ENCODE peak calls at places on chromosome 12, in seven cellular contexts. One of them, this sample, is unnamed.

GRCh38 chr12:110073049-110073831 is 24.9 kb upstream of the C12orf76 start:
- DNase-seq in Jurkat, Clone E6-1: no peak
- DNase-seq in occipital lobe: peak; percentile 89
- DNase-seq in pulmonary artery endothelial cell: no peak
- DNase-seq in GM04504: no peak
- DNase-seq in NCI-H1092 treated with DMSO at 0.1 percent for 48 hours: peak; percentile 29
- DNase-seq in smooth muscle cell of the brain vasculature: no peak
- DNase-seq in this sample: no peak

GRCh38 chr12:53292441-53292840 is 2.9 kb upstream of the PFDN5 start:
- DNase-seq in occipital lobe: no peak
- DNase-seq in NCI-H1092 treated with DMSO at 0.1 percent for 48 hours: peak; percentile 37
- DNase-seq in pulmonary artery endothelial cell: no peak
- DNase-seq in Jurkat, Clone E6-1: no peak
- DNase-seq in smooth muscle cell of the brain vasculature: no peak
- DNase-seq in GM04504: no peak
- DNase-seq in this sample: no peak

GRCh38 chr12:109758406-109759075 is 44.9 kb downstream of the FAM222A start:
- DNase-seq in pulmonary artery endothelial cell: no peak
- DNase-seq in smooth muscle cell of the brain vasculature: no peak
- DNase-seq in NCI-H1092 treated with DMSO at 0.1 percent for 48 hours: no peak
- DNase-seq in Jurkat, Clone E6-1: no peak
- DNase-seq in GM04504: no peak
- DNase-seq in occipital lobe: no peak
- DNase-seq in this sample: no peak

GRCh38 chr12:121441555-121441954 is 41.6 kb downstream of the RNF34 start:
- DNase-seq in NCI-H1092 treated with DMSO at 0.1 percent for 48 hours: no peak
- DNase-seq in occipital lobe: no peak
- DNase-seq in Jurkat, Clone E6-1: peak; percentile 37
- DNase-seq in smooth muscle cell of the brain vasculature: no peak
- DNase-seq in pulmonary artery endothelial cell: no peak
- DNase-seq in GM04504: no peak
- DNase-seq in this sample: no peak

GRCh38 chr12:96862326-96862725 is 44.7 kb upstream of the NEDD1 start:
- DNase-seq in Jurkat, Clone E6-1: no peak
- DNase-seq in smooth muscle cell of the brain vasculature: no peak
- DNase-seq in GM04504: no peak
- DNase-seq in occipital lobe: no peak
- DNase-seq in pulmonary artery endothelial cell: no peak
- DNase-seq in NCI-H1092 treated with DMSO at 0.1 percent for 48 hours: no peak
- DNase-seq in this sample: no peak

GRCh38 chr12:49276304-49277290 is 11.7 kb downstream of the TUBA1C start:
- DNase-seq in NCI-H1092 treated with DMSO at 0.1 percent for 48 hours: no peak
- DNase-seq in GM04504: no peak
- DNase-seq in smooth muscle cell of the brain vasculature: no peak
- DNase-seq in occipital lobe: no peak
- DNase-seq in Jurkat, Clone E6-1: no peak
- DNase-seq in pulmonary artery endothelial cell: no peak
- DNase-seq in this sample: no peak

GRCh38 chr12:60257063-60257462 is 661.2 kb downstream of the SLC16A7 start:
- DNase-seq in pulmonary artery endothelial cell: peak; percentile 19
- DNase-seq in GM04504: peak; percentile 24
- DNase-seq in Jurkat, Clone E6-1: no peak
- DNase-seq in NCI-H1092 treated with DMSO at 0.1 percent for 48 hours: no peak
- DNase-seq in smooth muscle cell of the brain vasculature: peak; percentile 45
- DNase-seq in occipital lobe: no peak
- DNase-seq in this sample: peak; percentile 59

GRCh38 chr12:110048242-110049027 is at the start of gene C12orf76:
- DNase-seq in GM04504: peak; percentile 94
- DNase-seq in occipital lobe: peak; percentile 92
- DNase-seq in NCI-H1092 treated with DMSO at 0.1 percent for 48 hours: peak; percentile 92
- DNase-seq in smooth muscle cell of the brain vasculature: peak; percentile 94
- DNase-seq in Jurkat, Clone E6-1: peak; percentile 97
- DNase-seq in pulmonary artery endothelial cell: peak; percentile 84
- DNase-seq in this sample: peak; percentile 89

GRCh38 chr12:75816892-75817291 is 214.7 kb downstream of the PHLDA1 start:
- DNase-seq in pulmonary artery endothelial cell: peak; percentile 29
- DNase-seq in occipital lobe: no peak
- DNase-seq in GM04504: peak; percentile 60
- DNase-seq in smooth muscle cell of the brain vasculature: no peak
- DNase-seq in NCI-H1092 treated with DMSO at 0.1 percent for 48 hours: peak; percentile 3
- DNase-seq in Jurkat, Clone E6-1: peak; percentile 16
- DNase-seq in this sample: no peak

GRCh38 chr12:112901271-112901670 is 5.5 kb upstream of the OAS1 start:
- DNase-seq in NCI-H1092 treated with DMSO at 0.1 percent for 48 hours: peak; percentile 97
- DNase-seq in smooth muscle cell of the brain vasculature: no peak
- DNase-seq in occipital lobe: no peak
- DNase-seq in pulmonary artery endothelial cell: no peak
- DNase-seq in Jurkat, Clone E6-1: no peak
- DNase-seq in GM04504: no peak
- DNase-seq in this sample: no peak

GRCh38 chr12:120466560-120467315 is 2.8 kb downstream of the SRSF9 start:
- DNase-seq in GM04504: no peak
- DNase-seq in occipital lobe: no peak
- DNase-seq in NCI-H1092 treated with DMSO at 0.1 percent for 48 hours: peak; percentile 3
- DNase-seq in pulmonary artery endothelial cell: no peak
- DNase-seq in Jurkat, Clone E6-1: peak; percentile 36
- DNase-seq in smooth muscle cell of the brain vasculature: no peak
- DNase-seq in this sample: no peak

GRCh38 chr12:94844452-94844851 is 159.0 kb downstream of the NDUFA12 start:
- DNase-seq in smooth muscle cell of the brain vasculature: no peak
- DNase-seq in Jurkat, Clone E6-1: no peak
- DNase-seq in GM04504: no peak
- DNase-seq in NCI-H1092 treated with DMSO at 0.1 percent for 48 hours: no peak
- DNase-seq in occipital lobe: no peak
- DNase-seq in pulmonary artery endothelial cell: no peak
- DNase-seq in this sample: no peak

GRCh38 chr12:5716991-5717390 is 228.1 kb downstream of the ANO2 start:
- DNase-seq in occipital lobe: no peak
- DNase-seq in GM04504: no peak
- DNase-seq in smooth muscle cell of the brain vasculature: no peak
- DNase-seq in Jurkat, Clone E6-1: no peak
- DNase-seq in NCI-H1092 treated with DMSO at 0.1 percent for 48 hours: no peak
- DNase-seq in pulmonary artery endothelial cell: no peak
- DNase-seq in this sample: no peak

GRCh38 chr12:5085896-5086295 is 42.2 kb downstream of the KCNA5 start:
- DNase-seq in pulmonary artery endothelial cell: no peak
- DNase-seq in Jurkat, Clone E6-1: no peak
- DNase-seq in NCI-H1092 treated with DMSO at 0.1 percent for 48 hours: no peak
- DNase-seq in smooth muscle cell of the brain vasculature: peak; percentile 66
- DNase-seq in GM04504: peak; percentile 75
- DNase-seq in occipital lobe: no peak
- DNase-seq in this sample: peak; percentile 80

GRCh38 chr12:78038986-78039385 is 208.3 kb downstream of the NAV3 start:
- DNase-seq in pulmonary artery endothelial cell: no peak
- DNase-seq in smooth muscle cell of the brain vasculature: no peak
- DNase-seq in GM04504: no peak
- DNase-seq in Jurkat, Clone E6-1: no peak
- DNase-seq in NCI-H1092 treated with DMSO at 0.1 percent for 48 hours: no peak
- DNase-seq in occipital lobe: no peak
- DNase-seq in this sample: no peak

GRCh38 chr12:114400925-114401324 is 5.0 kb downstream of the TBX5 start:
- DNase-seq in NCI-H1092 treated with DMSO at 0.1 percent for 48 hours: no peak
- DNase-seq in GM04504: no peak
- DNase-seq in occipital lobe: no peak
- DNase-seq in Jurkat, Clone E6-1: no peak
- DNase-seq in pulmonary artery endothelial cell: no peak
- DNase-seq in smooth muscle cell of the brain vasculature: no peak
- DNase-seq in this sample: peak; percentile 79

GRCh38 chr12:15613981-15614380 is 175.2 kb downstream of the EPS8 start:
- DNase-seq in Jurkat, Clone E6-1: no peak
- DNase-seq in pulmonary artery endothelial cell: no peak
- DNase-seq in smooth muscle cell of the brain vasculature: no peak
- DNase-seq in NCI-H1092 treated with DMSO at 0.1 percent for 48 hours: no peak
- DNase-seq in occipital lobe: no peak
- DNase-seq in GM04504: peak; percentile 46
- DNase-seq in this sample: no peak

GRCh38 chr12:101407438-101408345 is at the start of gene ARL1:
- DNase-seq in NCI-H1092 treated with DMSO at 0.1 percent for 48 hours: peak; percentile 84
- DNase-seq in smooth muscle cell of the brain vasculature: peak; percentile 79
- DNase-seq in Jurkat, Clone E6-1: peak; percentile 80
- DNase-seq in GM04504: peak; percentile 77
- DNase-seq in pulmonary artery endothelial cell: peak; percentile 69
- DNase-seq in occipital lobe: peak; percentile 80
- DNase-seq in this sample: peak; percentile 73

GRCh38 chr12:107458163-107458562 is 227.4 kb upstream of the PWP1 start:
- DNase-seq in smooth muscle cell of the brain vasculature: no peak
- DNase-seq in Jurkat, Clone E6-1: no peak
- DNase-seq in pulmonary artery endothelial cell: no peak
- DNase-seq in occipital lobe: no peak
- DNase-seq in NCI-H1092 treated with DMSO at 0.1 percent for 48 hours: no peak
- DNase-seq in GM04504: no peak
- DNase-seq in this sample: no peak

GRCh38 chr12:120230326-120230973 is 29.5 kb upstream of the RPLP0 start:
- DNase-seq in smooth muscle cell of the brain vasculature: peak; percentile 76
- DNase-seq in Jurkat, Clone E6-1: no peak
- DNase-seq in occipital lobe: no peak
- DNase-seq in pulmonary artery endothelial cell: no peak
- DNase-seq in NCI-H1092 treated with DMSO at 0.1 percent for 48 hours: no peak
- DNase-seq in GM04504: peak; percentile 80
- DNase-seq in this sample: peak; percentile 94

GRCh38 chr12:121288158-121288848 is 8.2 kb downstream of the CAMKK2 start:
- DNase-seq in pulmonary artery endothelial cell: no peak
- DNase-seq in NCI-H1092 treated with DMSO at 0.1 percent for 48 hours: no peak
- DNase-seq in Jurkat, Clone E6-1: no peak
- DNase-seq in GM04504: no peak
- DNase-seq in occipital lobe: no peak
- DNase-seq in smooth muscle cell of the brain vasculature: no peak
- DNase-seq in this sample: no peak

GRCh38 chr12:93571360-93571853 is 1.1 kb upstream of the SOCS2 start:
- DNase-seq in GM04504: no peak
- DNase-seq in NCI-H1092 treated with DMSO at 0.1 percent for 48 hours: peak; percentile 49
- DNase-seq in smooth muscle cell of the brain vasculature: no peak
- DNase-seq in Jurkat, Clone E6-1: peak; percentile 35
- DNase-seq in occipital lobe: peak; percentile 22
- DNase-seq in pulmonary artery endothelial cell: no peak
- DNase-seq in this sample: no peak

GRCh38 chr12:4104722-4105244 is 168.8 kb upstream of the CCND2 start:
- DNase-seq in GM04504: no peak
- DNase-seq in smooth muscle cell of the brain vasculature: no peak
- DNase-seq in Jurkat, Clone E6-1: no peak
- DNase-seq in occipital lobe: no peak
- DNase-seq in NCI-H1092 treated with DMSO at 0.1 percent for 48 hours: no peak
- DNase-seq in pulmonary artery endothelial cell: no peak
- DNase-seq in this sample: no peak

GRCh38 chr12:62530596-62530995 is 64.0 kb downstream of the MON2 start:
- DNase-seq in pulmonary artery endothelial cell: no peak
- DNase-seq in occipital lobe: no peak
- DNase-seq in smooth muscle cell of the brain vasculature: no peak
- DNase-seq in GM04504: peak; percentile 31
- DNase-seq in Jurkat, Clone E6-1: no peak
- DNase-seq in NCI-H1092 treated with DMSO at 0.1 percent for 48 hours: no peak
- DNase-seq in this sample: peak; percentile 85

GRCh38 chr12:111405856-111406473 is at the start of gene SH2B3:
- DNase-seq in Jurkat, Clone E6-1: peak; percentile 57
- DNase-seq in GM04504: no peak
- DNase-seq in smooth muscle cell of the brain vasculature: no peak
- DNase-seq in occipital lobe: no peak
- DNase-seq in NCI-H1092 treated with DMSO at 0.1 percent for 48 hours: peak; percentile 30
- DNase-seq in pulmonary artery endothelial cell: no peak
- DNase-seq in this sample: no peak

GRCh38 chr12:2691001-2691339 is 103.8 kb upstream of the FKBP4 start:
- DNase-seq in pulmonary artery endothelial cell: no peak
- DNase-seq in NCI-H1092 treated with DMSO at 0.1 percent for 48 hours: peak; percentile 85
- DNase-seq in GM04504: no peak
- DNase-seq in Jurkat, Clone E6-1: peak; percentile 75
- DNase-seq in occipital lobe: no peak
- DNase-seq in smooth muscle cell of the brain vasculature: no peak
- DNase-seq in this sample: no peak

GRCh38 chr12:26473291-26473690 is 277.9 kb downstream of the SSPN start:
- DNase-seq in occipital lobe: no peak
- DNase-seq in GM04504: peak; percentile 3
- DNase-seq in smooth muscle cell of the brain vasculature: no peak
- DNase-seq in NCI-H1092 treated with DMSO at 0.1 percent for 48 hours: no peak
- DNase-seq in pulmonary artery endothelial cell: no peak
- DNase-seq in Jurkat, Clone E6-1: no peak
- DNase-seq in this sample: no peak

GRCh38 chr12:3947781-3948180 is 74.6 kb upstream of the PARP11 start:
- DNase-seq in Jurkat, Clone E6-1: peak; percentile 68
- DNase-seq in pulmonary artery endothelial cell: no peak
- DNase-seq in occipital lobe: no peak
- DNase-seq in smooth muscle cell of the brain vasculature: no peak
- DNase-seq in GM04504: no peak
- DNase-seq in NCI-H1092 treated with DMSO at 0.1 percent for 48 hours: no peak
- DNase-seq in this sample: no peak

GRCh38 chr12:38823743-38824142 is 81.6 kb downstream of the CPNE8 start:
- DNase-seq in Jurkat, Clone E6-1: no peak
- DNase-seq in pulmonary artery endothelial cell: no peak
- DNase-seq in NCI-H1092 treated with DMSO at 0.1 percent for 48 hours: no peak
- DNase-seq in smooth muscle cell of the brain vasculature: no peak
- DNase-seq in occipital lobe: no peak
- DNase-seq in GM04504: peak; percentile 28
- DNase-seq in this sample: no peak

GRCh38 chr12:96986883-96987523 is 79.9 kb downstream of the NEDD1 start:
- DNase-seq in pulmonary artery endothelial cell: no peak
- DNase-seq in Jurkat, Clone E6-1: peak; percentile 27
- DNase-seq in NCI-H1092 treated with DMSO at 0.1 percent for 48 hours: no peak
- DNase-seq in occipital lobe: no peak
- DNase-seq in smooth muscle cell of the brain vasculature: no peak
- DNase-seq in GM04504: peak; percentile 10
- DNase-seq in this sample: no peak

GRCh38 chr12:114735011-114735410 is 51.0 kb upstream of the TBX3 start:
- DNase-seq in smooth muscle cell of the brain vasculature: no peak
- DNase-seq in pulmonary artery endothelial cell: no peak
- DNase-seq in occipital lobe: no peak
- DNase-seq in GM04504: no peak
- DNase-seq in NCI-H1092 treated with DMSO at 0.1 percent for 48 hours: no peak
- DNase-seq in Jurkat, Clone E6-1: no peak
- DNase-seq in this sample: no peak

GRCh38 chr12:16606201-16606849 is 363 bp upstream of the LMO3 start:
- DNase-seq in Jurkat, Clone E6-1: no peak
- DNase-seq in NCI-H1092 treated with DMSO at 0.1 percent for 48 hours: peak; percentile 76
- DNase-seq in pulmonary artery endothelial cell: no peak
- DNase-seq in smooth muscle cell of the brain vasculature: no peak
- DNase-seq in GM04504: no peak
- DNase-seq in occipital lobe: peak; percentile 68
- DNase-seq in this sample: no peak

GRCh38 chr12:113310489-113310888 is 24.4 kb downstream of the SLC8B1 start:
- DNase-seq in smooth muscle cell of the brain vasculature: no peak
- DNase-seq in NCI-H1092 treated with DMSO at 0.1 percent for 48 hours: peak; percentile 3
- DNase-seq in Jurkat, Clone E6-1: peak; percentile 20
- DNase-seq in occipital lobe: no peak
- DNase-seq in pulmonary artery endothelial cell: no peak
- DNase-seq in GM04504: no peak
- DNase-seq in this sample: no peak

This sample was measured in AG04450.